ENCODE peak calls at places on chromosome 1, in eight cellular contexts. C is choroid plexus epithelial cell, F is fibroblast of pulmonary artery, U is prostate gland, G is Caco-2, Z is GM06990, V is foreskin fibroblast, W is cardiac fibroblast. N is an unnamed sample.

GRCh38 chr1:246609632-246610031 is 43.4 kb downstream of the CNST start:
- DNase-seq in U (no peak), C (no peak), Z (no peak), F (peak; percentile 17), V (no peak), W (peak; percentile 31), G (no peak), N (no peak)

GRCh38 chr1:206524739-206525364 is 17.5 kb downstream of the RASSF5 start:
- DNase-seq in W (no peak), V (no peak), C (no peak), Z (no peak), U (no peak), F (no peak), G (no peak), N (no peak)

GRCh38 chr1:59976194-59977074 is 49.9 kb upstream of the CYP2J2 start:
- DNase-seq in C (peak; percentile 71), U (peak; percentile 55), F (peak; percentile 69), W (peak; percentile 69), G (peak; percentile 57), V (peak; percentile 86), Z (peak; percentile 5), N (peak; percentile 56)

GRCh38 chr1:243421784-243422183 is 165.9 kb downstream of the SDCCAG8 start:
- DNase-seq in Z (no peak), C (peak; percentile 94), U (peak; percentile 32), F (peak; percentile 81), G (no peak), V (peak; percentile 45), W (peak; percentile 71), N (peak; percentile 43)

GRCh38 chr1:6448749-6449631 is 17.0 kb downstream of the TNFRSF25 start:
- DNase-seq in C (no peak), W (no peak), G (no peak), F (no peak), U (no peak), V (peak; percentile 49), Z (no peak), N (no peak)

GRCh38 chr1:230868736-230869385 is 540 bp upstream of the C1orf198 start:
- DNase-seq in F (peak; percentile 39), G (peak; percentile 80), Z (peak; percentile 33), U (peak; percentile 44), W (peak; percentile 33), C (peak; percentile 38), V (peak; percentile 47), N (no peak)

GRCh38 chr1:71222668-71223067 is 141.8 kb upstream of the ZRANB2 start:
- DNase-seq in U (no peak), F (peak; percentile 6), C (no peak), G (no peak), W (peak; percentile 27), Z (no peak), V (no peak), N (no peak)

GRCh38 chr1:205922314-205922713 is 20.9 kb downstream of the SLC26A9 start:
- DNase-seq in F (no peak), Z (no peak), W (no peak), C (no peak), U (no peak), G (no peak), V (no peak), N (no peak)

GRCh38 chr1:246971322-246971721 is 36.5 kb downstream of the ZNF695 start:
- DNase-seq in G (peak; percentile 41), U (peak; percentile 25), C (peak; percentile 58), F (peak; percentile 76), W (peak; percentile 85), V (peak; percentile 61), Z (no peak), N (peak; percentile 11)

GRCh38 chr1:228151526-228151925 is 1.8 kb downstream of the GJC2 start:
- DNase-seq in V (peak; percentile 17), U (no peak), C (no peak), F (no peak), G (no peak), Z (peak; percentile 8), W (no peak), N (no peak)

GRCh38 chr1:183742367-183742766 is 62.6 kb upstream of the RGL1 start:
- DNase-seq in Z (no peak), F (no peak), V (no peak), W (no peak), U (no peak), G (no peak), C (no peak), N (no peak)

GRCh38 chr1:25074828-25075227 is 144.8 kb upstream of the RUNX3 start:
- DNase-seq in C (no peak), W (no peak), G (no peak), Z (no peak), V (no peak), F (no peak), U (no peak), N (no peak)

GRCh38 chr1:201693887-201694614 is 134.9 kb upstream of the IPO9 start:
- DNase-seq in G (no peak), U (no peak), C (no peak), V (no peak), W (no peak), Z (no peak), F (no peak), N (no peak)

GRCh38 chr1:201694615-201695335 is 134.2 kb upstream of the IPO9 start:
- DNase-seq in G (no peak), F (no peak), Z (no peak), U (no peak), C (no peak), W (no peak), V (no peak), N (no peak)

GRCh38 chr1:201697174-201697573 is 131.8 kb upstream of the IPO9 start:
- DNase-seq in C (no peak), V (no peak), G (no peak), U (no peak), F (no peak), Z (no peak), W (no peak), N (no peak)

GRCh38 chr1:201695607-201696006 is 133.3 kb upstream of the IPO9 start:
- DNase-seq in U (no peak), W (no peak), F (no peak), Z (no peak), C (no peak), V (no peak), G (no peak), N (no peak)

GRCh38 chr1:201696217-201696761 is 132.7 kb upstream of the IPO9 start:
- DNase-seq in Z (no peak), G (no peak), W (peak; percentile 94), U (peak; percentile 95), V (peak; percentile 97), C (peak; percentile 85), F (peak; percentile 94), N (peak; percentile 99)
- TF ChIP-seq CTCF in Z (no peak), G (no peak), W (no peak), U (no peak), V (no peak), C (peak; percentile 48), F (peak; percentile 7), N (no peak)

GRCh38 chr1:202186327-202186726 is 7.3 kb upstream of the LGR6 start:
- DNase-seq in F (no peak), Z (no peak), V (no peak), C (no peak), W (no peak), U (no peak), G (no peak), N (no peak)

GRCh38 chr1:202187697-202188407 is 5.7 kb upstream of the LGR6 start:
- DNase-seq in C (no peak), Z (no peak), G (no peak), W (no peak), U (no peak), F (no peak), V (no peak), N (no peak)

GRCh38 chr1:202187040-202187671 is 6.4 kb upstream of the LGR6 start:
- DNase-seq in V (no peak), U (no peak), G (no peak), W (no peak), C (no peak), Z (no peak), F (no peak), N (no peak)

GRCh38 chr1:202182040-202182877 is 11.3 kb upstream of the LGR6 start:
- DNase-seq in G (no peak), U (no peak), F (no peak), V (no peak), W (no peak), Z (no peak), C (no peak), N (no peak)

DNA sequence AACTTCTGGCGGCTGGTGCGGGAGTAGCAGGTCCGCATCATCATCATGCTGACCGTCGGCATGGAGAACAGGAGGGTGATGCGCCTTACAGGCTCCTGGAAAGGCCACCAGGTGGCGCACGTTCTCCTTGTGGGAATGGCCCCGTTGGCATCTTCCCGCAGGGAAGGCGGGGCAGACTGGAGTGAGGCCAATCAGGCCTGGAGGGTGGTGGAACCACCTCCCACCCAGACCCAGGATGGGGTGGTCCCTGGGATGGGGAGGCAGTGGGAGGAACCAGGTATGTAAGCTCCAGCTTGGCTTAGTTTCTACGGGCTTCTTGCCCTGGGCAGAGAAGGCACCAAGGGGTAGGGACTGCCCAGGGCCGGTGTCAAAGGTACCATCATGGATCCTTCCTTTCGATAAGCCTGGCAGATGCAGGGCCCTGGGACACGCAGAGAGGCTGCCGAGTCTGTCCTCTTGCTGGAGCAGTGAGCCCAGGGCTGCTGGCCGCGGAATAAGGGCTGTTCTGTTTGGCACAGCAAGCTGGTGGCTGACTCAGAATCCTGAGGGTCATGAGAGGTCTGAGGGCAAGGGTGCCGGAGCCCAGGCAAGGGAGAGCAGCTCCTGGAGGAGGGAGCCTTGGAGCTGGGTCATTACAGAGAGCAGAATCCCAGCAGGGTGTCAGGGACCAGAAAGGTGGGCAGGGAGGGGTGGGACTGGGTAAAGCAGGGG is 8.7 kb upstream of the LGR6 start:
- DNase-seq in V (peak; percentile 91), U (peak; percentile 69), G (peak; percentile 89), C (peak; percentile 91), W (peak; percentile 89), Z (peak; percentile 48), F (peak; percentile 86), N (peak; percentile 50)
- H3K4me3 ChIP-seq in V (no peak overlapping the region), U (no peak overlapping the region), G (no peak overlapping the region), C (no peak overlapping the region), W (no peak overlapping the region), Z (no peak overlapping the region), F (no peak overlapping the region), N (no peak overlapping the region)

GRCh38 chr1:29709711-29710169 is 473.4 kb downstream of the PTPRU start:
- DNase-seq in G (no peak), W (peak; percentile 81), F (peak; percentile 76), C (peak; percentile 64), Z (no peak), U (peak; percentile 83), V (peak; percentile 89), N (no peak)
- TF ChIP-seq CTCF in G (no peak), W (no peak), F (no peak), C (no peak), Z (no peak), U (no peak), V (no peak), N (no peak)

DNA sequence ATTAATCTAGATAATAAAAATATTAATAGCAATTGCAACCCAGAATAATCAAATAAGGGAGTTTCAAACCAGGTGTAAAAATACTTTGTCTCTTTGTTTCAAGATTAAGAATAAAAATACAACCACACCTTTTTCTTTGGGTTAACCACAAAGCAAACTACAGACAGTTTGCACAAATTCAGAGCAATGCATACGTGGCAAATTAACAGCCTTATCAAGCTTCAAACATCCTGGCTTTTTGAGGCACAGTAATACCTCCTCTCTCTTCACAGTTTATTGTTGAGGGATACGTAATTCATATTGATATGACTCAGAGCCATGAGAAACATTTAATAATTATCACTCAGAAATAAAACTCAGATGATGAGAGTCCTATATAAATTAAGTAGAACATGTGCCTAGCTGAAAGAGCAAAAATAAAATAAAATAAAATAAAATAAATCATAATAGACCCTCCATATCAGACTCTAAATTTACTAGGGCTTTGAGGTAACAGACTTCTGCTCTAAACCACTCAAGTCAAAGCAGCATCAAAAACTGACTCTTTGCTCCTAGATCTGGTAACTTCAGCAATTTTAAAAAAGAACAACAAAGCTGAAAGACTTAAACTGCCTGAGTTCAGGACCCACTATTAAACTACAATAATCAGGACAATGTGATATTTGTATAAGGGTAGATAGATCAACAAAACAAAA is 11.4 kb downstream of the EDEM3 start:
- DNase-seq in C (no peak), U (no peak), Z (peak; percentile 65), F (peak; percentile 22), V (no peak), G (no peak), W (peak; percentile 18), N (no peak)
- H3K4me3 ChIP-seq in C (no peak overlapping the region), U (no peak overlapping the region), Z (no peak overlapping the region), F (no peak overlapping the region), V (no peak overlapping the region), G (no peak overlapping the region), W (no peak overlapping the region), N (no peak overlapping the region)

N was measured in LNCaP clone FGC.